ENCODE peak calls at places on chromosomes 16 and 17, in seven cellular contexts. J is ELR, R is GM04504, I is astrocyte of the spinal cord, T is NCI-H774, K is PC-3, N is lung microvascular endothelial cell. V is an unnamed sample.
A peak's percentile ranks its signal among the peaks of the same experiment; 100 is the strongest.

GRCh38 chr17:65931246-65932149 is 260.4 kb downstream of the CEP112 start:
- DNase-seq in I (peak; percentile 26), K (no peak), R (no peak), J (no peak), T (no peak), N (no peak), V (no peak)

GRCh38 chr17:48505788-48506187 is 25.0 kb downstream of the HOXB1 start:
- DNase-seq in R (peak; percentile 77), N (peak; percentile 95), I (peak; percentile 84), J (peak; percentile 92), T (peak; percentile 100), K (peak; percentile 99), V (peak; percentile 66)

GRCh38 chr17:81064746-81065475 is 30.0 kb downstream of the BAIAP2 start:
- DNase-seq in K (no peak), I (peak; percentile 47), J (no peak), R (peak; percentile 17), T (no peak), N (peak; percentile 45), V (no peak)

GRCh38 chr17:73823684-73824083 is 179.4 kb upstream of the SDK2 start:
- DNase-seq in I (no peak), J (no peak), N (no peak), R (no peak), K (no peak), T (no peak), V (no peak)

GRCh38 chr17:21288581-21289017 is 4.1 kb downstream of the MAP2K3 start:
- DNase-seq in T (no peak), K (peak; percentile 31), N (no peak), J (peak; percentile 36), I (no peak), R (no peak), V (no peak)

GRCh38 chr17:45003877-45004276 is 35.8 kb upstream of the C1QL1 start:
- DNase-seq in K (no peak), N (no peak), R (no peak), T (no peak), J (no peak), I (no peak), V (no peak)

GRCh38 chr16:86087011-86087453 is 188.1 kb downstream of the IRF8 start:
- DNase-seq in J (no peak), I (no peak), N (no peak), R (no peak), K (no peak), T (no peak), V (no peak)

GRCh38 chr16:27901956-27902355 is 161.6 kb downstream of the GSG1L start:
- DNase-seq in K (no peak), J (no peak), R (no peak), T (no peak), N (no peak), I (no peak), V (no peak)

GRCh38 chr17:75922963-75923874 is 17.6 kb downstream of the FBF1 start:
- DNase-seq in I (no peak), R (no peak), T (no peak), J (no peak), N (no peak), K (no peak), V (no peak)

GRCh38 chr16:69566437-69567030 is 768 bp downstream of the NFAT5 start:
- DNase-seq in K (peak; percentile 40), R (no peak), J (peak; percentile 85), I (peak; percentile 21), N (peak; percentile 72), T (no peak), V (no peak)

V was measured in LoVo.